ENCODE peak calls at places on chromosome 15, in seven cellular contexts. V is OCI-LY7, E is GM13976, L is body of pancreas, Y is PC-3, S is dorsolateral prefrontal cortex, R is activated T-cell treated with anti-CD3 and anti-CD28 coated beads for 24 hours. G is an unnamed sample.

GRCh38 chr15:68330911-68331310 is 53.4 kb downstream of the FEM1B start:
- DNase-seq in S (peak; percentile 57), V (no peak), R (no peak), Y (no peak), L (no peak), E (no peak), G (no peak)

GRCh38 chr15:89136818-89137772 is 48.8 kb downstream of the ABHD2 start:
- DNase-seq in L (peak; percentile 65), Y (no peak), R (no peak), E (no peak), S (no peak), V (no peak), G (no peak)

GRCh38 chr15:79340315-79340602 is 29.3 kb downstream of the TMED3 start:
- DNase-seq in L (no peak), V (no peak), S (no peak), E (no peak), R (no peak), Y (no peak), G (no peak)

GRCh38 chr15:51093865-51094605 is 671 bp downstream of the TNFAIP8L3 start:
- DNase-seq in E (peak; percentile 72), V (no peak), S (no peak), L (no peak), R (no peak), Y (no peak), G (peak; percentile 56)

GRCh38 chr15:101369676-101370075 is 74.6 kb upstream of the SNRPA1 start:
- DNase-seq in R (no peak), S (no peak), L (no peak), V (no peak), E (no peak), Y (no peak), G (no peak)

GRCh38 chr15:37682304-37682703 is 252.1 kb upstream of the TMCO5A start:
- DNase-seq in R (no peak), E (no peak), L (no peak), V (peak; percentile 8), S (no peak), Y (peak; percentile 58), G (peak; percentile 36)

GRCh38 chr15:43225201-43225949 is 4.6 kb upstream of the EPB42 start:
- DNase-seq in V (peak; percentile 60), R (peak; percentile 18), L (peak; percentile 57), Y (peak; percentile 84), S (no peak), E (peak; percentile 84), G (peak; percentile 77)

GRCh38 chr15:73139416-73140082 is 87.3 kb downstream of the NEO1 start:
- DNase-seq in Y (no peak), R (no peak), V (no peak), L (no peak), E (no peak), S (no peak), G (no peak)

GRCh38 chr15:57943766-57944165 is 121.7 kb downstream of the ALDH1A2 start:
- DNase-seq in V (no peak), L (no peak), R (no peak), Y (no peak), S (no peak), E (no peak), G (no peak)

GRCh38 chr15:33007295-33007855 is 187.1 kb downstream of the FMN1 start:
- DNase-seq in V (no peak), L (no peak), Y (peak; percentile 76), R (no peak), S (no peak), E (no peak), G (peak; percentile 46)

GRCh38 chr15:70741677-70742293 is 21.6 kb downstream of the UACA start:
- DNase-seq in E (no peak), Y (peak; percentile 77), R (no peak), V (no peak), L (no peak), S (no peak), G (peak; percentile 78)

GRCh38 chr15:64224508-64224907 is 61.7 kb upstream of the PPIB start:
- DNase-seq in R (no peak), V (no peak), E (no peak), Y (no peak), L (peak; percentile 52), S (no peak), G (peak; percentile 45)

GRCh38 chr15:76470691-76471090 is 134.1 kb downstream of the ISL2 start:
- DNase-seq in S (no peak), L (no peak), E (no peak), Y (no peak), R (no peak), V (no peak), G (no peak)

GRCh38 chr15:64148581-64148980 is 3.0 kb upstream of the SNX22 start:
- DNase-seq in S (no peak), R (no peak), Y (no peak), L (no peak), E (no peak), V (no peak), G (no peak)

GRCh38 chr15:80679805-80680175 is 15.3 kb upstream of the ABHD17C start:
- DNase-seq in E (no peak), S (no peak), V (no peak), Y (peak; percentile 69), R (no peak), L (no peak), G (no peak)

GRCh38 chr15:80698636-80699035 is 3.5 kb downstream of the ABHD17C start:
- DNase-seq in S (no peak), R (no peak), V (no peak), L (no peak), E (no peak), Y (no peak), G (no peak)

GRCh38 chr15:27681038-27681437 is 418.1 kb downstream of the OCA2 start:
- DNase-seq in V (no peak), E (no peak), S (no peak), R (no peak), Y (no peak), L (no peak), G (no peak)

GRCh38 chr15:83970290-83970890 is 265.2 kb upstream of the GOLGA6L4 start:
- DNase-seq in L (no peak), E (no peak), Y (no peak), R (no peak), S (no peak), V (no peak), G (no peak)

GRCh38 chr15:68781766-68782588 is 38.7 kb downstream of the ANP32A start:
- DNase-seq in S (no peak), V (no peak), L (no peak), E (no peak), R (no peak), Y (no peak), G (no peak)

GRCh38 chr15:47844437-47844836 is 127.1 kb downstream of the SEMA6D start:
- DNase-seq in R (no peak), V (no peak), S (no peak), L (no peak), E (no peak), Y (no peak), G (no peak)

GRCh38 chr15:47949815-47950214 is 171.0 kb upstream of the SLC24A5 start:
- DNase-seq in E (no peak), V (no peak), L (no peak), R (no peak), S (no peak), Y (no peak), G (no peak)

GRCh38 chr15:88256261-88257230 is at the start of gene NTRK3:
- DNase-seq in R (no peak), S (no peak), E (no peak), V (peak; percentile 42), L (no peak), Y (no peak), G (no peak)

GRCh38 chr15:33551860-33552259 is 241.1 kb downstream of the RYR3 start:
- DNase-seq in S (no peak), L (no peak), Y (no peak), R (no peak), V (no peak), E (no peak), G (no peak)

GRCh38 chr15:51678081-51678480 is 3.2 kb upstream of the SCG3 start:
- DNase-seq in Y (peak; percentile 15), E (no peak), L (no peak), R (no peak), V (no peak), S (no peak), G (peak; percentile 43)

G was measured in MCF 10A.